ENCODE peak calls at places on chromosomes 1 and 21, in six cellular contexts. Y, W, V, Z, S and K are unnamed samples.

GRCh38 chr1:9376886-9377333 is 84.2 kb downstream of the SPSB1 start:
- DNase-seq in W (no peak), Z (peak; percentile 80), Y (peak; percentile 41), S (no peak), V (no peak), K (no peak)

GRCh38 chr1:108704501-108704900 is 8.2 kb upstream of the FNDC7 start:
- DNase-seq in Y (no peak), V (no peak), S (peak; percentile 15), W (peak; percentile 7), Z (peak; percentile 86), K (peak; percentile 76)

GRCh38 chr1:29195875-29196274 is 14.2 kb upstream of the SRSF4 start:
- DNase-seq in Z (no peak), W (no peak), V (no peak), S (no peak), Y (no peak), K (peak; percentile 60)

GRCh38 chr1:8407652-8408051 is 89.7 kb downstream of the SLC45A1 start:
- DNase-seq in W (no peak), Z (no peak), Y (no peak), V (no peak), S (no peak), K (no peak)

GRCh38 chr1:32273389-32274208 is 18.3 kb upstream of the HDAC1 start:
- DNase-seq in Y (no peak), V (no peak), W (no peak), S (peak; percentile 70), Z (no peak), K (peak; percentile 75)

GRCh38 chr1:44507490-44508396 is 102.7 kb downstream of the RNF220 start:
- DNase-seq in S (no peak), W (no peak), V (no peak), Z (no peak), Y (no peak), K (no peak)

GRCh38 chr1:118110580-118110979 is 74.4 kb downstream of the SPAG17 start:
- DNase-seq in Y (no peak), S (no peak), W (no peak), V (no peak), Z (no peak), K (no peak)

GRCh38 chr1:247332901-247333361 is 1.3 kb upstream of the ZNF496 start:
- DNase-seq in W (no peak), Y (peak; percentile 27), S (no peak), Z (peak; percentile 38), V (no peak), K (peak; percentile 51)

GRCh38 chr1:155131285-155131684 is 3.6 kb downstream of the EFNA1 start:
- DNase-seq in V (no peak), Z (no peak), W (no peak), S (no peak), Y (peak; percentile 54), K (no peak)

GRCh38 chr1:202237052-202237451 is 43.5 kb downstream of the LGR6 start:
- DNase-seq in Y (peak; percentile 26), S (peak; percentile 81), W (peak; percentile 92), Z (peak; percentile 24), V (peak; percentile 79), K (peak; percentile 47)

GRCh38 chr21:45084121-45084520 is 9.7 kb downstream of the ADARB1 start:
- DNase-seq in Y (no peak), W (no peak), S (no peak), V (no peak), Z (no peak), K (no peak)

GRCh38 chr1:225762444-225762843 is 15.2 kb upstream of the SRP9 start:
- DNase-seq in Z (peak; percentile 52), W (peak; percentile 29), Y (no peak), S (no peak), V (no peak), K (no peak)

GRCh38 chr1:22572778-22573177 is 9.5 kb downstream of the EPHA8 start:
- DNase-seq in W (no peak), Z (no peak), Y (no peak), V (peak; percentile 96), S (no peak), K (no peak)

GRCh38 chr21:36697473-36698159 is 1.3 kb upstream of the SIM2 start:
- DNase-seq in V (peak; percentile 27), Z (no peak), Y (no peak), W (no peak), S (no peak), K (no peak)

GRCh38 chr1:27099154-27099903 is 55.6 kb downstream of the SLC9A1 start:
- DNase-seq in Z (peak; percentile 83), V (peak; percentile 62), Y (peak; percentile 75), S (no peak), W (peak; percentile 49), K (peak; percentile 74)

GRCh38 chr1:159595006-159595405 is 7.4 kb downstream of the APCS start:
- DNase-seq in Z (no peak), Y (no peak), S (no peak), W (no peak), V (no peak), K (no peak)

GRCh38 chr1:209063816-209064664 is 519.5 kb upstream of the CAMK1G start:
- DNase-seq in W (no peak), S (no peak), V (peak; percentile 32), Z (no peak), Y (no peak), K (no peak)

GRCh38 chr1:229305402-229305801 is 34.5 kb downstream of the RAB4A start:
- DNase-seq in Z (no peak), W (no peak), Y (no peak), V (no peak), S (no peak), K (no peak)

GRCh38 chr21:45719177-45719802 is 75.8 kb downstream of the PCBP3 start:
- DNase-seq in S (no peak), Y (no peak), W (no peak), Z (no peak), V (no peak), K (no peak)

GRCh38 chr1:168512864-168513595 is 30.8 kb downstream of the XCL2 start:
- DNase-seq in Y (no peak), V (no peak), S (no peak), Z (no peak), W (no peak), K (no peak)

DNA sequence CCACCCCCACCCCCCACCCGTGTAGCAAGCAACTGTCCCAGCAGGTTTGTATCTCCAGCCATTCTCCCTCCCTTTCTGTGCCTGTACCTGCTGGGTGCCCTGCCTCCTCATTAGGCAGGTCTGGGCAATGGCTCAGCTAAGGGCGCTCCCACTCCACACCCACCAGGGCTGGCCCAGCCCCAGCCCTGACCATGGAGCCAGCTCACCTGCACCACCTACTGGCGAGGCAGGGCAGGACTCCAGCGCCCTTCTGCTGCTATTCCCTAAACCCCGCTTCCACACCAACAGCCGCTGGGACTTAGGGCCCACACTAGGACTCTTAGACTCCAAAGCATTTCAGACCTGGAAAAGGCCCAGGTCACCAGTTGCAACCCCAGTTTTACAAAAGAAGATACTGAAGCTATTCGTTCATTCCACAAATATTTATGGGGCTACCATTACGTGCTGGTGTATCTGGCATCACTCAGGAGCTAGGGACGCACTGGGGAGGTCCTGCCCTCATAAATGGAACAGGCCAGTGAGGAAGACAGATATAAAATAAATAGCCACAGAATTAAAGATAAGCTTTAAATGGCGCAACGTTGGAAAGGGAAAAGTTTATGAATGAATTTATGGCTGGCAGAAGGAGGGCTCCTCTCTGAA is 24.0 kb downstream of the PGLYRP3 start:
- DNase-seq in S (peak; percentile 60), V (peak; percentile 50), Z (no peak), Y (no peak), W (peak; percentile 71), K (peak; percentile 83)
- TF ChIP-seq CTCF in S (peak; percentile 76), V (peak; percentile 48), Z (peak; percentile 46), Y (no peak), W (peak; percentile 49), K (peak; percentile 75)

GRCh38 chr1:92315766-92316413 is 17.0 kb downstream of the RPAP2 start:
- DNase-seq in Z (no peak), Y (no peak), W (no peak), V (no peak), S (no peak), K (no peak)

GRCh38 chr1:92314024-92314423 is 15.2 kb downstream of the RPAP2 start:
- DNase-seq in Z (no peak), Y (no peak), S (no peak), W (no peak), V (no peak), K (no peak)

GRCh38 chr1:92306020-92306419 is 7.2 kb downstream of the RPAP2 start:
- DNase-seq in W (no peak), Z (no peak), Y (no peak), V (no peak), S (no peak), K (no peak)

GRCh38 chr1:92307980-92308379 is 9.1 kb downstream of the RPAP2 start:
- DNase-seq in Z (no peak), S (no peak), Y (no peak), V (no peak), W (no peak), K (no peak)

GRCh38 chr1:92310185-92310597 is 11.3 kb downstream of the RPAP2 start:
- DNase-seq in Z (peak; percentile 44), W (peak; percentile 28), S (no peak), V (peak; percentile 39), Y (no peak), K (peak; percentile 16)
- TF ChIP-seq CTCF in Z (peak; percentile 60), W (peak; percentile 68), S (no peak), V (peak; percentile 77), Y (peak; percentile 30), K (peak; percentile 56)

DNA sequence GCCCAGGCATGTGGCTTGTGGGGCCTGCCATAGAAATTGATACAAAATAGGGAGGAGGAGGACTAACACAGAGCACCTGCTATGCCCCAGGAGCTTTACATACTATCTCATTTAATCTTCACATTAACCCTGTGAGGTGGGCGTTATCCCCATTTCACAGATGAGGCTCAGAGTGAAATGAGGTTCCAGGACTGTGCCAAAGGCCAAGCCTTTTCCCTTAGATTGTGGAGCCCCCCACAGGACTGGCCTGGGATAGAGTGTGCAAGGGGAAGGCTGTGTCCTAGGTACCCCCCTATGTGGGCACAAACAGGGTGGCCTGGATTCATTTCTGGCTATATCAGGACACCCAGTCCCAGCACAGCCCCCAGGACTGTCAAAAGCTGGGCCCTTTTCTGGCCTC is 2.2 kb upstream of the DDOST start:
- DNase-seq in V (no peak), S (no peak), Y (no peak), W (no peak), Z (no peak), K (no peak)
- TF ChIP-seq CTCF in V (no peak), S (no peak), Y (no peak), W (no peak), Z (no peak), K (no peak)

GRCh38 chr1:20703124-20703756 is 14.6 kb downstream of the KIF17 start:
- DNase-seq in W (no peak), S (no peak), V (no peak), Y (no peak), Z (no peak), K (no peak)

GRCh38 chr1:20701446-20701845 is 16.4 kb downstream of the KIF17 start:
- DNase-seq in V (no peak), Y (no peak), Z (no peak), S (no peak), W (no peak), K (no peak)

GRCh38 chr1:20700636-20701215 is 17.1 kb downstream of the KIF17 start:
- DNase-seq in W (no peak), S (no peak), Y (no peak), Z (no peak), V (no peak), K (no peak)

GRCh38 chr1:20701847-20702246 is 16.0 kb downstream of the KIF17 start:
- DNase-seq in V (no peak), S (no peak), Y (no peak), W (no peak), Z (no peak), K (no peak)

DNA sequence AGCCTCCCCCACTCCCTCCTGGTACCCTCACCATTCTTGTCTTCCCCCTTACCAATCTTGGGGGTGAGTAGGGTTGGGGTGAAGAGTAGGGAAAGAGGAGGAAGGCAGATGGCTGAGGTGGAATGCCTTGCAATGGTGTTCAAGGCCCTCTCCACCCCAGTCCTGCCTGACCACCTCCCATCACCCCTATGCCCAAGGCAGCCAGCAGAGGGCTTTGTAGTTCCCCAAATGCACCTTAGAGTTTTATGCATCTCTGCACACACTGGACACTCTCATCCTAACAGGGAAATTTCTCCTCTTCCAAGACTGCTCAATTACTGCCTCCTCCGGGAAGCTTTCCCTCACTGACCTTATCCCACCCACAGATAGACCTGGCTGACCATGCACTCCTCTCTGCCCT is 15.4 kb downstream of the KIF17 start:
- DNase-seq in Y (no peak), Z (peak; percentile 28), V (no peak), S (peak; percentile 27), W (no peak), K (no peak)
- TF ChIP-seq CTCF in Y (no peak), Z (peak; percentile 40), V (peak; percentile 38), S (no peak), W (peak; percentile 30), K (peak; percentile 57)